ENCODE peak calls at places on chromosomes 11 and 22, in six cellular contexts. J is H1, U is GM12878, A is SK-N-SH, S is HepG2, X is K562. L is an unnamed sample.

GRCh38 chr11:79377399-79377798 is 63.4 kb downstream of the TENM4 start:
- DNase-seq in J (no peak), U (no peak), A (no peak), S (no peak), X (no peak), L (no peak)

GRCh38 chr11:115408036-115408911 is 95.9 kb downstream of the CADM1 start:
- DNase-seq in J (no peak), U (no peak), A (no peak), S (no peak), X (no peak), L (no peak)

GRCh38 chr11:79472736-79473536 is 32.1 kb upstream of the TENM4 start:
- DNase-seq in J (peak; percentile 59), U (no peak), A (no peak), S (no peak), X (no peak), L (no peak)

GRCh38 chr22:48784701-48785503 is 1042.8 kb downstream of the BRD1 start:
- DNase-seq in J (no peak), U (no peak), A (no peak), S (no peak), X (no peak), L (no peak)

GRCh38 chr11:122733301-122733686 is 77.8 kb downstream of the UBASH3B start:
- DNase-seq in J (no peak), U (no peak), A (no peak), S (no peak), X (no peak), L (no peak)

GRCh38 chr11:128835741-128836410 is 31.2 kb downstream of the KCNJ1 start:
- DNase-seq in J (no peak), U (no peak), A (no peak), S (peak; percentile 17), X (no peak), L (no peak)

GRCh38 chr11:129960216-129961214 is 42.1 kb downstream of the PRDM10 start:
- DNase-seq in J (no peak), U (peak; percentile 34), A (no peak), S (peak; percentile 47), X (no peak), L (no peak)

GRCh38 chr11:117075186-117075585 is 23.0 kb downstream of the SIK3 start:
- DNase-seq in J (no peak), U (no peak), A (no peak), S (no peak), X (no peak), L (no peak)

DNA sequence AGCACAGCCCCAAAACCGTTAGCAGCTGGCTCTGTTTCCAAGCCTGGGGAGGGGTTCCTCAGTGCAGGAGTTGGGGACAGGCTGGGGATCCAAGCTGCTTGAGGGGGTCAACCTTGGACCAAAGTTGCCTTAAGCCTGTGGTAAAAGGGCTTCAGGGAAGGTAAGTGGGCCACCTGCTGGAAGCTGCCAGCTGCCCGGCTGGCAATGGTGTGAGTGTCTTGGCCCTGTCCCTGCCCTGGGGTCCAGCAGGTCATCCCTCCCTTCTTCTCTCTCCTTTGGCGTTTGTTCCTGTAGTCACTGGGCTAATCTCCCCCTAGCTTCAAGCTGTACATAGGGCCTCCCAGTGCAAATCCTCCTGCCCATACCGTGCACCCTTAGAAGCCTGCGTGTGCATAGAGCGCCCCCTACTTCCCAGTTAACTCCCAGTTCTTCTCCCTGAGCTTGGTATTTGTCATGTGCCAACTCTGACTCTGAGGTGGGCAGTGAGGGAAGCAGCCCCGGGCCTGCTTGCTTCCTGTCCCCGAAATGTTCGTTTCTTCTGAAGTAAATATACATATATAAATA is 4.4 kb downstream of the TMEM258 start:
- DNase-seq in J (no peak), U (no peak), A (peak; percentile 74), S (peak; percentile 74), X (peak; percentile 60), L (peak; percentile 38)
- TF ChIP-seq GABPA in J (no peak), U (no peak), A (no peak), S (no peak), X (no peak), L (no peak)

GRCh38 chr11:134560066-134560465 is 148.0 kb upstream of the B3GAT1 start:
- DNase-seq in J (no peak), U (no peak), A (peak; percentile 51), S (no peak), X (no peak), L (no peak)
- TF ChIP-seq GABPA in J (no peak), U (no peak), A (no peak), S (no peak), X (no peak), L (no peak)

GRCh38 chr11:8034604-8035224 is 46.3 kb upstream of the TUB start:
- DNase-seq in J (no peak), U (no peak), A (no peak), S (no peak), X (no peak), L (no peak)
- TF ChIP-seq GABPA in J (no peak), U (no peak), A (no peak), S (no peak), X (no peak), L (no peak)

GRCh38 chr11:104813532-104813931 is 84.7 kb downstream of the CASP12 start:
- DNase-seq in J (no peak), U (no peak), A (no peak), S (no peak), X (no peak), L (no peak)

GRCh38 chr11:104812416-104812815 is 85.8 kb downstream of the CASP12 start:
- DNase-seq in J (no peak), U (no peak), A (no peak), S (no peak), X (no peak), L (no peak)
- TF ChIP-seq GABPA in J (no peak), U (no peak), A (no peak), S (no peak), X (no peak), L (no peak)

GRCh38 chr11:63862923-63863322 is 24.0 kb downstream of the MARK2 start:
- DNase-seq in J (no peak), U (no peak), A (no peak), S (peak; percentile 89), X (no peak), L (peak; percentile 63)
- TF ChIP-seq GABPA in J (no peak), U (no peak), A (no peak), S (no peak), X (no peak), L (no peak)

DNA sequence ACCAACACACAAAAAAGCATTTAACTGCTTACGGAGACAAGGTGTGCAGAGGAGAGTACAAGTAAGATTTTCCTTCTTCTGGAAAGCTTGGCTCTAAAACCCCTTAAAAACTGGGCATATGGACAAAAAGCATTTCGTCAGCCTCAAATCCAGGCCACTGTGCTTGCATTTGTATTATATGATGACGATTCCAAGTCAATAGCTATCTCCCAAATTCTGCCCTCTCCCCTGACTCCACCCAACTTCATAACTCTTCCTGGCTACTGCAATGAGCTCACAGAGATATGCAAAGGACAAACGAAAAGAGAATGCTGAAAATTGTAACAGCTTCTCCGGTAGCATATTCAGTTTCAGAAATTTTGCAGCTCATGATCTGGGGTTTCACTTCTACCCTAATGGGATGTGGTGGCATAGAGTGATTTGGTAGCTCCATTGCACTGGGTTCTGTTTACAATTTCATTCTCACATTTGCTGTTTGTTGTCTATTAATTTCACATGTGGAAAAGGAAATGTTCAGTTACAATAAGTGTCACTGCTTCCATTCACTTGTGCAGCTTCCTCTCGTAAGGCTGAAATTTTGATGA is 45.6 kb upstream of the CHRM4 start:
- DNase-seq in J (no peak), U (peak; percentile 57), A (no peak), S (no peak), X (no peak), L (no peak)
- TF ChIP-seq GABPA in J (no peak), U (no peak), A (no peak), S (no peak), X (no peak), L (no peak)

GRCh38 chr11:45246241-45246640 is 39.9 kb downstream of the SYT13 start:
- DNase-seq in J (no peak), U (no peak), A (no peak), S (no peak), X (no peak), L (no peak)
- TF ChIP-seq GABPA in J (no peak), U (no peak), A (no peak), S (no peak), X (no peak), L (no peak)

GRCh38 chr11:134432776-134433175 is 20.7 kb upstream of the B3GAT1 start:
- DNase-seq in J (no peak), U (no peak), A (no peak), S (no peak), X (no peak), L (no peak)
- TF ChIP-seq GABPA in J (no peak), U (no peak), A (no peak), S (no peak), X (no peak), L (no peak)